ENCODE peak calls at places on chromosomes 4 and X, in six cellular contexts. O is ovary, K is prostate gland, V is transverse colon, Y is right lobe of liver, C is adrenal gland. N is an unnamed sample. For H3K27me3, the result is how much of the 10 kb centered on the place peaks cover.

GRCh38 chr4:184473515-184474260 is 662 bp downstream of the IRF2 start:
- DNase-seq in O (peak), C (peak), Y (peak), K (peak), V (peak), N (peak)

GRCh38 chrX:49064303-49064702 is 5.5 kb downstream of the CCDC120 start:
- DNase-seq in C (no peak), O (no peak), V (no peak), K (no peak), Y (no peak), N (no peak)

GRCh38 chrX:122641136-122641535 is 542.9 kb upstream of the GRIA3 start:
- DNase-seq in C (no peak), K (no peak), O (no peak), Y (no peak), V (no peak), N (no peak)

GRCh38 chr4:2825184-2825506 is 18.5 kb upstream of the ADD1 start:
- DNase-seq in K (no peak), C (no peak), V (no peak), Y (peak), O (peak), N (peak)

GRCh38 chrX:106791495-106791894 is 11.0 kb upstream of the TBC1D8B start:
- DNase-seq in O (no peak), K (no peak), V (no peak), C (no peak), Y (no peak), N (no peak)

GRCh38 chrX:44945736-44946135 is 72.7 kb downstream of the KDM6A start:
- DNase-seq in V (no peak), K (no peak), O (no peak), Y (no peak), C (no peak), N (no peak)

GRCh38 chrX:1162119-1162916 is 50.1 kb downstream of the CRLF2 start:
- DNase-seq in V (no peak), K (no peak), C (no peak), O (no peak), Y (no peak), N (no peak)

GRCh38 chr4:61445374-61446063 is 245.4 kb downstream of the ADGRL3 start:
- DNase-seq in V (no peak), O (no peak), Y (no peak), K (no peak), C (no peak), N (no peak)

GRCh38 chr4:38669233-38669632 is 5.2 kb downstream of the KLF3 start:
- DNase-seq in V (no peak), O (no peak), Y (no peak), K (no peak), C (no peak), N (no peak)

GRCh38 chr4:123361195-123361861 is 35.3 kb upstream of the SPRY1 start:
- DNase-seq in Y (no peak), O (no peak), V (peak), C (peak), K (no peak), N (no peak)

GRCh38 chr4:121784975-121785374 is 16.1 kb upstream of the EXOSC9 start:
- DNase-seq in V (no peak), Y (no peak), K (no peak), O (no peak), C (no peak), N (no peak)

GRCh38 chr4:100879471-100879870 is 361.6 kb upstream of the EMCN start:
- DNase-seq in V (no peak), C (no peak), Y (no peak), K (no peak), O (no peak), N (no peak)

GRCh38 chrX:149630681-149631292 is 805 bp downstream of the TMEM185A start:
- DNase-seq in Y (no peak), C (peak), V (no peak), O (no peak), K (no peak), N (no peak)

GRCh38 chr4:48698029-48698901 is 81.8 kb downstream of the FRYL start:
- DNase-seq in O (no peak), V (peak), Y (peak), K (no peak), C (peak), N (no peak)

GRCh38 chr4:57048590-57049304 is 61.4 kb downstream of the IGFBP7 start:
- DNase-seq in O (no peak), K (no peak), C (no peak), Y (no peak), V (no peak), N (no peak)

GRCh38 chr4:156195914-156196313 is 242.2 kb upstream of the CTSO start:
- DNase-seq in Y (no peak), O (no peak), C (no peak), V (no peak), K (no peak), N (no peak)

GRCh38 chrX:2829066-2829430 is 318 bp downstream of the GYG2 start:
- DNase-seq in C (no peak), Y (no peak), V (peak), O (peak), K (no peak), N (no peak)

GRCh38 chr4:56342746-56343145 is 44.5 kb downstream of the AASDH start:
- DNase-seq in Y (no peak), V (no peak), K (no peak), O (no peak), C (no peak), N (no peak)

GRCh38 chrX:69987691-69988090 is 62.0 kb downstream of the AWAT2 start:
- DNase-seq in V (no peak), C (no peak), O (no peak), K (no peak), Y (no peak), N (no peak)

GRCh38 chr4:63459329-63459728 is 949.9 kb downstream of the TECRL start:
- DNase-seq in V (no peak), C (no peak), K (no peak), O (no peak), Y (no peak), N (no peak)

GRCh38 chr4:125313497-125313896 is 1.3 kb upstream of the FAT4 start:
- DNase-seq in C (peak), Y (no peak), O (no peak), V (no peak), K (peak), N (no peak)

GRCh38 chr4:2935762-2936743 is 27.2 kb downstream of the NOP14 start:
- DNase-seq in K (no peak), V (no peak), O (peak), Y (peak), C (no peak), N (no peak)

GRCh38 chrX:115344885-115345653 is 55.6 kb downstream of the LUZP4 start:
- DNase-seq in Y (peak), C (peak), V (peak), K (peak), O (peak), N (no peak)

GRCh38 chrX:76922100-76922499 is 494.6 kb downstream of the MAGEE1 start:
- DNase-seq in O (no peak), K (no peak), Y (no peak), V (no peak), C (no peak), N (no peak)

GRCh38 chr4:76206222-76206942 is 7.2 kb downstream of the SCARB2 start:
- DNase-seq in V (no peak), O (no peak), Y (no peak), K (no peak), C (no peak), N (no peak)

GRCh38 chr4:6926081-6926480 is 16.5 kb downstream of the TBC1D14 start:
- DNase-seq in O (no peak), K (no peak), V (no peak), C (no peak), Y (no peak), N (no peak)

GRCh38 chr4:130359537-130359936 is 1263.6 kb downstream of the C4orf33 start:
- DNase-seq in Y (no peak), O (no peak), K (no peak), C (no peak), V (no peak), N (no peak)

GRCh38 chr4:38531126-38531737 is 132.8 kb upstream of the KLF3 start:
- DNase-seq in O (no peak), Y (no peak), K (no peak), C (no peak), V (no peak), N (no peak)

GRCh38 chr4:55255171-55255570 is 90.9 kb upstream of the SRD5A3 start:
- DNase-seq in K (no peak), C (no peak), V (no peak), Y (no peak), O (no peak), N (no peak)

GRCh38 chr4:184937745-184938144 is 80.5 kb upstream of the HELT start:
- DNase-seq in K (peak), O (no peak), C (no peak), V (peak), Y (no peak), N (no peak)

GRCh38 chrX:30373479-30373878 is 64.3 kb upstream of the NR0B1 start:
- DNase-seq in V (no peak), O (no peak), Y (no peak), C (no peak), K (no peak), N (no peak)

GRCh38 chr4:56907489-56908205 is at the start of gene REST:
- DNase-seq in Y (peak), K (peak), V (peak), C (peak), O (peak), N (peak)

GRCh38 chrX:20060961-20061868 is 55.5 kb downstream of the MAP7D2 start:
- DNase-seq in O (no peak), Y (no peak), C (no peak), V (peak), K (no peak), N (peak)

GRCh38 chrX:34629572-34629971 is 27.5 kb downstream of the TMEM47 start:
- DNase-seq in C (no peak), Y (no peak), O (no peak), K (no peak), V (no peak), N (no peak)

GRCh38 chr4:55409468-55410171 is 13.9 kb downstream of the TMEM165 start:
- DNase-seq in V (no peak), Y (no peak), K (no peak), C (no peak), O (no peak), N (peak)

GRCh38 chrX:14235004-14235403 is 205.3 kb upstream of the GEMIN8 start:
- DNase-seq in O (no peak), Y (no peak), V (no peak), K (no peak), C (no peak), N (no peak)

GRCh38 chrX:31384471-31384870 is 312.6 kb upstream of the FTHL17 start:
- DNase-seq in V (no peak), O (no peak), Y (no peak), C (no peak), K (no peak), N (no peak)

GRCh38 chr4:1258457-1258856 is 9.5 kb upstream of the CTBP1 start:
- DNase-seq in O (no peak), K (no peak), C (no peak), Y (no peak), V (no peak), N (no peak)
- TF ChIP-seq CTCF in O (no peak), K (no peak), C (no peak), Y (no peak), V (no peak), N (no peak)

GRCh38 chr4:80266267-80266901 is at the start of gene FGF5:
- DNase-seq in C (no peak), Y (no peak), O (peak), K (peak), V (peak), N (peak)
- H3K27me3 ChIP-seq in C (half or more), Y (under half), O (under half), K (under half), V (half or more), N (under half)

GRCh38 chr4:24513718-24514117 is 70.6 kb downstream of the DHX15 start:
- DNase-seq in O (no peak), K (no peak), Y (no peak), C (no peak), V (no peak), N (no peak)

GRCh38 chr4:24517676-24518075 is 66.7 kb downstream of the DHX15 start:
- DNase-seq in K (no peak), C (no peak), O (no peak), V (no peak), Y (no peak), N (no peak)

GRCh38 chr4:24516926-24517325 is 67.4 kb downstream of the DHX15 start:
- DNase-seq in K (no peak), V (no peak), O (no peak), C (no peak), Y (no peak), N (no peak)

GRCh38 chr4:24514808-24515207 is 69.5 kb downstream of the DHX15 start:
- DNase-seq in Y (no peak), O (no peak), C (no peak), V (no peak), K (no peak), N (no peak)

GRCh38 chr4:24515698-24516097 is 68.7 kb downstream of the DHX15 start:
- DNase-seq in V (no peak), K (no peak), O (no peak), Y (no peak), C (no peak), N (no peak)
- TF ChIP-seq POLR2A in V (no peak), K (no peak), O (no peak), Y (no peak), C (no peak), N (no peak)

GRCh38 chr4:146040623-146041022 is 102.0 kb upstream of the ZNF827 start:
- DNase-seq in Y (no peak), K (no peak), C (no peak), V (no peak), O (no peak), N (no peak)
- TF ChIP-seq CTCF in Y (no peak), K (no peak), C (no peak), V (no peak), O (no peak), N (no peak)

GRCh38 chr4:152209772-152210493 is 326.0 kb downstream of the FBXW7 start:
- DNase-seq in V (no peak), O (no peak), Y (no peak), C (no peak), K (no peak), N (no peak)
- H3K27me3 ChIP-seq in V (under half), O (under half), Y (under half), C (under half), K (under half), N (under half)

GRCh38 chrX:53430231-53430630 is 3.9 kb downstream of the HSD17B10 start:
- DNase-seq in C (no peak), O (no peak), V (no peak), K (no peak), Y (no peak), N (no peak)

GRCh38 chrX:53435997-53436396 is 1.8 kb upstream of the HSD17B10 start:
- DNase-seq in K (peak), Y (peak), O (peak), C (peak), V (peak), N (peak)

GRCh38 chrX:53437211-53437610 is 3.0 kb upstream of the HSD17B10 start:
- DNase-seq in V (no peak), C (no peak), O (no peak), K (no peak), Y (no peak), N (no peak)

GRCh38 chrX:53429755-53430154 is 4.4 kb downstream of the HSD17B10 start:
- DNase-seq in K (no peak), V (no peak), C (no peak), Y (no peak), O (no peak), N (no peak)

GRCh38 chrX:53433651-53434639 is at the start of gene HSD17B10:
- DNase-seq in K (peak), V (peak), Y (peak), O (peak), C (peak), N (peak)
- TF ChIP-seq POLR2A in K (no peak), V (peak), Y (peak), O (peak), C (peak), N (no peak)

DNA sequence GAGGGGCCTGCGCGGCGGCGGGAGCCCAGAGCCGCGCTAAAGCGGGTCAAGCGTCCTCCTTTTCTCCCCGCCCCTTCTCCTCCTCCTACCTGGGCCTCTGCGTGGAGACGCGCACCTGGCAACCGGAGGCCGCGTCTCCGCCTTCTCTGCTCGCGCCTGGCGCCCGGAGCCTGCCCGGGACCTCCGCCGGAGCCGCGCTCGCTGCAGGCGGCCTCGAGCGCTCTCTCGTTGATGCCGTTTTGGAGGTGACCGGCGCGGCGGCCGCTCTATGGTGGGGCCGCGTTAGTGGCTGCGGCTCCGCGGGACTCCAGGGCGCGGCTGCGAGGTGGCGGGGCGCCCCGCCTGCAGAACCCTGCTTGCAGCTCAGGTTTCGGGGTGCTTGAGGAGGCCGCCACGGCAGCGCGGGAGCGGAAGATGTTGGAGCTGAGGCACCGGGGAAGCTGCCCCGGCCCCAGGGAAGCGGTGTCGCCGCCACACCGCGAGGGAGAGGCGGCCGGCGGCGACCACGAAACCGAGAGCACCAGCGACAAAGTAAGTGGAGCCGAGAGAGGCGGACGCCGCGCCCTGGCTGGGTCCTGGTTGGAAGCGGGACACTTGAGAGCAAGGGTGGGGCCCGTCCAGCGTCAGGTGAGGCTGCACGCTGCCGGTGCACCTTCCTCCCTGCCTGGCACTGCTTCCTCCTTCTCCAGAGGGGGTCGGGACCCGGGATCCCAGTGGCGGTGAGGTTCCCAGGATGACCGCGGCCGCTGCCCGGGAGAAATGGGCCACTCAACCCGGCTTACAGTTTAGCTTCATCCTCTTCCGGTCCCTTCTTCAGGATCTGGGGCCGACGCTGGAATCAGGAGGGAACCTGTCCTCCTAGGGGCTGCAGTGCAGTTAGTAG is at the start of gene CDS1:
- DNase-seq in O (peak), K (peak), Y (peak), V (peak), C (peak), N (peak)
- TF ChIP-seq CTCF in O (no peak), K (no peak), Y (no peak), V (no peak), C (no peak), N (no peak)

GRCh38 chrX:146385529-146385928 is 424.0 kb upstream of the CXorf51B start:
- DNase-seq in V (no peak), O (no peak), K (no peak), C (no peak), Y (no peak), N (no peak)
- H3K27me3 ChIP-seq in V (under half), O (under half), K (under half), C (under half), Y (under half), N (under half)

N was measured in Peyer's patch.